ENCODE peak calls at places on chromosomes 5 and 9, in nine cellular contexts. U is naive thymus-derived CD4-positive, alpha-beta T cell; Q is ovary; K is activated effector memory CD4-positive, alpha-beta T cell treated with anti-CD3 and anti-CD28 coated beads, Interleukin-2, amount 50 U/mL, for 16 hours; E is heart right ventricle; R is NCI-H1436; W is activated CD8-positive, alpha-beta T cell treated with anti-CD3 and anti-CD28 coated beads, Interleukin-2, amount 10 ng/mL, durations not matched to agents 7 days and 5 days; B is germinal center; H is HT1080. N is an unnamed sample.

GRCh38 chr5:176532795-176533194 is 4.4 kb downstream of the RNF44 start:
- DNase-seq in U (no peak), Q (no peak), K (no peak), E (no peak), R (no peak), W (no peak), B (no peak), H (no peak), N (no peak)

GRCh38 chr9:15606667-15607472 is 54.0 kb downstream of the CCDC171 start:
- DNase-seq in U (peak; percentile 71), Q (no peak), K (no peak), E (peak; percentile 5), R (peak; percentile 69), W (peak; percentile 28), B (peak; percentile 40), H (peak; percentile 71), N (peak; percentile 7)

GRCh38 chr5:115100556-115100955 is 69.2 kb downstream of the TRIM36 start:
- DNase-seq in U (no peak), Q (peak; percentile 51), K (no peak), E (no peak), R (no peak), W (no peak), B (no peak), H (peak; percentile 26), N (no peak)

GRCh38 chr5:57171818-57172465 is 1.9 kb upstream of the GPBP1 start:
- DNase-seq in U (no peak), Q (peak; percentile 42), K (peak; percentile 82), E (no peak), R (no peak), W (no peak), B (no peak), H (peak; percentile 62), N (no peak)

GRCh38 chr5:106367281-106367680 is 1303.5 kb downstream of the EFNA5 start:
- DNase-seq in U (no peak), Q (no peak), K (no peak), E (no peak), R (no peak), W (no peak), B (no peak), H (no peak), N (no peak)

GRCh38 chr9:83708515-83709158 is 879 bp upstream of the UBQLN1 start:
- DNase-seq in U (no peak), Q (peak; percentile 63), K (peak; percentile 87), E (peak; percentile 63), R (peak; percentile 5), W (peak; percentile 70), B (peak; percentile 67), H (peak; percentile 30), N (peak; percentile 34)

GRCh38 chr9:32340401-32340800 is 44.0 kb upstream of the ACO1 start:
- DNase-seq in U (no peak), Q (no peak), K (no peak), E (no peak), R (no peak), W (no peak), B (no peak), H (no peak), N (no peak)

GRCh38 chr5:135429326-135429725 is 17.8 kb downstream of the DCANP1 start:
- DNase-seq in U (no peak), Q (peak; percentile 12), K (no peak), E (peak; percentile 76), R (no peak), W (no peak), B (no peak), H (no peak), N (no peak)

GRCh38 chr5:158658439-158659230 is 441.1 kb downstream of the EBF1 start:
- DNase-seq in U (no peak), Q (no peak), K (no peak), E (no peak), R (no peak), W (no peak), B (no peak), H (no peak), N (no peak)

GRCh38 chr9:9003184-9003583 is 1203.6 kb upstream of the DMAC1 start:
- DNase-seq in U (no peak), Q (no peak), K (no peak), E (peak; percentile 17), R (no peak), W (no peak), B (no peak), H (peak; percentile 38), N (no peak)

N was measured in GM19239.